ENCODE peak calls at places on chromosomes 16 and 17, in seven cellular contexts. V is NCI-H510A treated with DMSO at 0.1 percent for 48 hours, L is ACHN, F is K562, G is cardiac fibroblast, X is substantia nigra, P is uterus. B is an unnamed sample.
A peak's percentile ranks its signal among the peaks of the same experiment; 100 is the strongest.

GRCh38 chr17:9273334-9274118 is 252.2 kb downstream of the NTN1 start:
- DNase-seq in F (no peak), V (no peak), G (peak; percentile 75), L (no peak), P (peak; percentile 64), X (no peak), B (no peak)

GRCh38 chr16:66240088-66240487 is 126.4 kb upstream of the CDH5 start:
- DNase-seq in P (no peak), X (no peak), L (no peak), G (no peak), V (no peak), F (no peak), B (no peak)

GRCh38 chr16:70635356-70636016 is 10.9 kb upstream of the IL34 start:
- DNase-seq in P (no peak), F (no peak), G (peak; percentile 82), X (no peak), V (no peak), L (no peak), B (peak; percentile 62)

GRCh38 chr16:81564368-81565060 is 119.9 kb downstream of the CMIP start:
- DNase-seq in P (no peak), F (no peak), X (no peak), V (no peak), G (no peak), L (no peak), B (no peak)

GRCh38 chr17:83196088-83196765 is 116.8 kb downstream of the METRNL start:
- DNase-seq in L (no peak), G (peak; percentile 51), P (no peak), X (no peak), F (no peak), V (no peak), B (no peak)

GRCh38 chr16:49834496-49835009 is 21.4 kb downstream of the ZNF423 start:
- DNase-seq in P (peak; percentile 80), G (peak; percentile 79), F (no peak), X (peak; percentile 46), V (no peak), L (no peak), B (no peak)

GRCh38 chr17:5472511-5472910 is 3.7 kb upstream of the DHX33 start:
- DNase-seq in F (no peak), L (no peak), V (no peak), P (no peak), X (no peak), G (no peak), B (no peak)

GRCh38 chr17:17073627-17074521 is 31.6 kb downstream of the MPRIP start:
- DNase-seq in X (no peak), G (no peak), P (peak; percentile 25), F (no peak), L (no peak), V (no peak), B (no peak)

GRCh38 chr17:2214887-2215615 is 88.5 kb downstream of the SMG6 start:
- DNase-seq in F (no peak), L (no peak), G (peak; percentile 70), X (no peak), P (no peak), V (no peak), B (no peak)

GRCh38 chr17:8362651-8363332 is 13.7 kb downstream of the KRABD2 start:
- DNase-seq in V (no peak), F (no peak), X (no peak), P (no peak), L (no peak), G (no peak), B (no peak)

GRCh38 chr16:28082624-28083023 is 19.1 kb upstream of the GSG1L start:
- DNase-seq in F (peak; percentile 28), G (no peak), V (no peak), L (no peak), P (no peak), X (no peak), B (no peak)

GRCh38 chr17:74335529-74336062 is 9.6 kb downstream of the KIF19 start:
- DNase-seq in G (no peak), P (no peak), V (no peak), L (no peak), F (no peak), X (no peak), B (no peak)